ENCODE peak calls at places on chromosomes 12 and 14, in seven cellular contexts. One of them, this sample, is unnamed.

GRCh38 chr14:51004801-51005526 is 60.7 kb upstream of the PYGL start:
- DNase-seq in CD8-positive, alpha-beta memory T cell: no peak
- DNase-seq in WERI-Rb-1: peak; percentile 42
- DNase-seq in SK-N-SH: no peak
- DNase-seq in iPS DF 6.9: no peak
- DNase-seq in HepG2: peak; percentile 66
- DNase-seq in ovary: no peak
- DNase-seq in this sample: peak; percentile 88

GRCh38 chr12:108047130-108047550 is 81.9 kb upstream of the WSCD2 start:
- DNase-seq in CD8-positive, alpha-beta memory T cell: no peak
- DNase-seq in WERI-Rb-1: no peak
- DNase-seq in SK-N-SH: no peak
- DNase-seq in iPS DF 6.9: no peak
- DNase-seq in HepG2: no peak
- DNase-seq in ovary: no peak
- DNase-seq in this sample: no peak

GRCh38 chr12:109772622-109773321 is 59.1 kb downstream of the FAM222A start:
- DNase-seq in CD8-positive, alpha-beta memory T cell: no peak
- DNase-seq in WERI-Rb-1: peak; percentile 18
- DNase-seq in SK-N-SH: no peak
- DNase-seq in iPS DF 6.9: no peak
- DNase-seq in HepG2: no peak
- DNase-seq in ovary: no peak
- DNase-seq in this sample: peak; percentile 30

GRCh38 chr12:43692064-43692463 is 66.5 kb downstream of the PUS7L start:
- DNase-seq in CD8-positive, alpha-beta memory T cell: no peak
- DNase-seq in WERI-Rb-1: no peak
- DNase-seq in SK-N-SH: no peak
- DNase-seq in iPS DF 6.9: no peak
- DNase-seq in HepG2: no peak
- DNase-seq in ovary: no peak
- DNase-seq in this sample: peak; percentile 22

GRCh38 chr14:93094121-93094918 is 21.4 kb downstream of the ITPK1 start:
- DNase-seq in CD8-positive, alpha-beta memory T cell: no peak
- DNase-seq in WERI-Rb-1: no peak
- DNase-seq in SK-N-SH: no peak
- DNase-seq in iPS DF 6.9: no peak
- DNase-seq in HepG2: no peak
- DNase-seq in ovary: no peak
- DNase-seq in this sample: no peak

GRCh38 chr14:24234095-24235020 is 1.6 kb downstream of the GMPR2 start:
- DNase-seq in CD8-positive, alpha-beta memory T cell: no peak
- DNase-seq in WERI-Rb-1: no peak
- DNase-seq in SK-N-SH: no peak
- DNase-seq in iPS DF 6.9: no peak
- DNase-seq in HepG2: no peak
- DNase-seq in ovary: no peak
- DNase-seq in this sample: no peak

GRCh38 chr12:104175726-104176247 is 37.8 kb upstream of the NFYB start:
- DNase-seq in CD8-positive, alpha-beta memory T cell: no peak
- DNase-seq in WERI-Rb-1: no peak
- DNase-seq in SK-N-SH: no peak
- DNase-seq in iPS DF 6.9: no peak
- DNase-seq in HepG2: no peak
- DNase-seq in ovary: no peak
- DNase-seq in this sample: no peak

GRCh38 chr14:93648440-93649168 is 139.7 kb downstream of the PRIMA1 start:
- DNase-seq in CD8-positive, alpha-beta memory T cell: no peak
- DNase-seq in WERI-Rb-1: peak; percentile 63
- DNase-seq in SK-N-SH: peak; percentile 38
- DNase-seq in iPS DF 6.9: no peak
- DNase-seq in HepG2: peak; percentile 28
- DNase-seq in ovary: no peak
- DNase-seq in this sample: peak; percentile 44

GRCh38 chr12:129641916-129642315 is 261.9 kb downstream of the TMEM132D start:
- DNase-seq in CD8-positive, alpha-beta memory T cell: no peak
- DNase-seq in WERI-Rb-1: no peak
- DNase-seq in SK-N-SH: no peak
- DNase-seq in iPS DF 6.9: no peak
- DNase-seq in HepG2: no peak
- DNase-seq in ovary: no peak
- DNase-seq in this sample: no peak

GRCh38 chr12:116152268-116152667 is 125.2 kb downstream of the MED13L start:
- DNase-seq in CD8-positive, alpha-beta memory T cell: no peak
- DNase-seq in WERI-Rb-1: no peak
- DNase-seq in SK-N-SH: no peak
- DNase-seq in iPS DF 6.9: no peak
- DNase-seq in HepG2: no peak
- DNase-seq in ovary: no peak
- DNase-seq in this sample: no peak

GRCh38 chr14:90681889-90682429 is 134.3 kb downstream of the TTC7B start:
- DNase-seq in CD8-positive, alpha-beta memory T cell: no peak
- DNase-seq in WERI-Rb-1: no peak
- DNase-seq in SK-N-SH: no peak
- DNase-seq in iPS DF 6.9: no peak
- DNase-seq in HepG2: no peak
- DNase-seq in ovary: no peak
- DNase-seq in this sample: peak; percentile 56

GRCh38 chr12:120856980-120857379 is 47.2 kb downstream of the SPPL3 start:
- DNase-seq in CD8-positive, alpha-beta memory T cell: peak; percentile 3
- DNase-seq in WERI-Rb-1: no peak
- DNase-seq in SK-N-SH: no peak
- DNase-seq in iPS DF 6.9: no peak
- DNase-seq in HepG2: no peak
- DNase-seq in ovary: no peak
- DNase-seq in this sample: peak; percentile 52

GRCh38 chr14:69637503-69638030 is 26.2 kb downstream of the SUSD6 start:
- DNase-seq in CD8-positive, alpha-beta memory T cell: no peak
- DNase-seq in WERI-Rb-1: peak; percentile 91
- DNase-seq in SK-N-SH: peak; percentile 73
- DNase-seq in iPS DF 6.9: no peak
- DNase-seq in HepG2: peak; percentile 60
- DNase-seq in ovary: no peak
- DNase-seq in this sample: no peak

GRCh38 chr14:38705220-38705619 is 397.8 kb downstream of the SEC23A start:
- DNase-seq in CD8-positive, alpha-beta memory T cell: no peak
- DNase-seq in WERI-Rb-1: no peak
- DNase-seq in SK-N-SH: no peak
- DNase-seq in iPS DF 6.9: no peak
- DNase-seq in HepG2: no peak
- DNase-seq in ovary: no peak
- DNase-seq in this sample: no peak

GRCh38 chr12:114638790-114639435 is 45.1 kb downstream of the TBX3 start:
- DNase-seq in CD8-positive, alpha-beta memory T cell: no peak
- DNase-seq in WERI-Rb-1: no peak
- DNase-seq in SK-N-SH: no peak
- DNase-seq in iPS DF 6.9: peak; percentile 64
- DNase-seq in HepG2: peak; percentile 35
- DNase-seq in ovary: no peak
- DNase-seq in this sample: no peak

GRCh38 chr12:57272337-57273151 is 21.6 kb upstream of the STAC3 start:
- DNase-seq in CD8-positive, alpha-beta memory T cell: no peak
- DNase-seq in WERI-Rb-1: peak; percentile 27
- DNase-seq in SK-N-SH: peak; percentile 49
- DNase-seq in iPS DF 6.9: no peak
- DNase-seq in HepG2: no peak
- DNase-seq in ovary: peak; percentile 44
- DNase-seq in this sample: no peak

GRCh38 chr12:68358532-68359485 is 26.6 kb upstream of the MDM1 start:
- DNase-seq in CD8-positive, alpha-beta memory T cell: peak; percentile 65
- DNase-seq in WERI-Rb-1: peak; percentile 52
- DNase-seq in SK-N-SH: peak; percentile 49
- DNase-seq in iPS DF 6.9: no peak
- DNase-seq in HepG2: peak; percentile 57
- DNase-seq in ovary: peak; percentile 25
- DNase-seq in this sample: peak; percentile 84

GRCh38 chr14:37116933-37117844 is 55.2 kb downstream of the SLC25A21 start:
- DNase-seq in CD8-positive, alpha-beta memory T cell: no peak
- DNase-seq in WERI-Rb-1: no peak
- DNase-seq in SK-N-SH: no peak
- DNase-seq in iPS DF 6.9: no peak
- DNase-seq in HepG2: peak; percentile 39
- DNase-seq in ovary: no peak
- DNase-seq in this sample: peak; percentile 95

GRCh38 chr14:90382491-90383125 is 14.2 kb upstream of the CALM1 start:
- DNase-seq in CD8-positive, alpha-beta memory T cell: peak; percentile 69
- DNase-seq in WERI-Rb-1: no peak
- DNase-seq in SK-N-SH: peak; percentile 24
- DNase-seq in iPS DF 6.9: no peak
- DNase-seq in HepG2: peak; percentile 52
- DNase-seq in ovary: peak; percentile 80
- DNase-seq in this sample: peak; percentile 67

GRCh38 chr12:45278447-45278846 is 62.6 kb downstream of the ANO6 start:
- DNase-seq in CD8-positive, alpha-beta memory T cell: no peak
- DNase-seq in WERI-Rb-1: no peak
- DNase-seq in SK-N-SH: no peak
- DNase-seq in iPS DF 6.9: no peak
- DNase-seq in HepG2: no peak
- DNase-seq in ovary: no peak
- DNase-seq in this sample: no peak
- H3K36me3 ChIP-seq in CD8-positive, alpha-beta memory T cell: no peaks in the 10 kb centered on the region
- H3K36me3 ChIP-seq in WERI-Rb-1: no peaks in the 10 kb centered on the region
- H3K36me3 ChIP-seq in SK-N-SH: peaks cover 9% of the 10 kb centered on the region
- H3K36me3 ChIP-seq in iPS DF 6.9: no peaks in the 10 kb centered on the region
- H3K36me3 ChIP-seq in HepG2: peaks cover 3% of the 10 kb centered on the region
- H3K36me3 ChIP-seq in ovary: no peaks in the 10 kb centered on the region
- H3K36me3 ChIP-seq in this sample: no peaks in the 10 kb centered on the region

DNA sequence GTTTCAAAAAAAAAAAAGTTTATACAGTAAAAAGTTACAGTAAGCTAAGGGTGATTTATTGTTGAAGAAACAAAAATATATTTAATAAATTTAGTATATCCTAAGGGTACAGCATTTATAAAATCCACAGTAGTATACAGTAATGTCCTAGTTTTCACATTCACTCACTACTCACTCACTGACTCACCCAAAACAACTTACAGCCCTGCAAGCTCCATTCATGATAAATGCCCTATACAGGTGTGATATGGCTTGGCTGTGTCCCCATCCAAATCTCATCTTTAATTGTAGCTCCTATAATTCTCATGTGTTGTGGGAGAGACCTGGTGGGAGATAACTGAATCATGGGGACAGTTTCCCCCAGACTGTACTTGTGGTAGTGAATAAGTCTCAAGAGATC is 61.7 kb downstream of the TC2N start:
- DNase-seq in CD8-positive, alpha-beta memory T cell: no peak
- DNase-seq in WERI-Rb-1: no peak
- DNase-seq in SK-N-SH: no peak
- DNase-seq in iPS DF 6.9: no peak
- DNase-seq in HepG2: no peak
- DNase-seq in ovary: no peak
- DNase-seq in this sample: no peak
- H3K36me3 ChIP-seq in CD8-positive, alpha-beta memory T cell: peaks cover 45% of the 10 kb centered on the region
- H3K36me3 ChIP-seq in WERI-Rb-1: no peaks in the 10 kb centered on the region
- H3K36me3 ChIP-seq in SK-N-SH: no peaks in the 10 kb centered on the region
- H3K36me3 ChIP-seq in iPS DF 6.9: peaks cover 6% of the 10 kb centered on the region
- H3K36me3 ChIP-seq in HepG2: no peaks in the 10 kb centered on the region
- H3K36me3 ChIP-seq in ovary: no peaks in the 10 kb centered on the region
- H3K36me3 ChIP-seq in this sample: no peaks in the 10 kb centered on the region

DNA sequence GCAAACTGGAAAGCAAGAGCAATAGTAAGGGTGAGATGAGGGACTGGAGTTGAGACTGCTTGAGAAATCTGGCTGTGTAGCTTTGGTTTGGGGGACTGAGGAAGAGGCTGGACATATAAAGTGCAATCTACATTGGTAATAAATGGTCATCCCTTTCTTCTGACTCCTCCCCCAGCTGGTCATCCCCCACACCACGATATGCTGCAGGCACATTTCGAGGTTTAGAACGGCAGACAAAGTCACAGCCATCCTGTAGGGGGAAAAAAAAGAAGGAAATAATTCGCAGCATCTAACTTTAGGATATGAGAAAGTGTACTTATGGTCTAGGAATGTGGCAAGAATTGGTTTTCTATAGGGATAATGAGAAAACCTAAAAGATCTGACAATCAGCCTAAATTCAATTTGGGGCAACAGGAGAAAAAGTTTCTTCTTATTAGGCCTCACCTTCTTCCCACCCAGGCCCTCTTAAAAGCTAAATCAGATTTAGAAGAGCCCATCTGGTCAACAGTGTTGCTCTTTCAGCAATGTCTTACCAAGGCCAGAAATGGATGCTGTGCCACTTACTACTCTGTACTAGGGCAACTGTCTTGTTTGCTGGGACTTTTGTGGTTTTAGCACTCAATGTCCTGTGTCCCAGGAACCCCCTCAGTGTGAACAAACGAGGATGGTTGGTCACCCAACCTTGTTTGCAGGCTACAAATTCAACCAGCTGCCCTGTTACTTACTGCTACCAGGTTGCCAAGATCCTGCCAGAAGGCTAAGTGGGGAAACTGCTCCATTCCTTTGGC is 7.6 kb downstream of the M6PR start:
- DNase-seq in CD8-positive, alpha-beta memory T cell: no peak
- DNase-seq in WERI-Rb-1: no peak
- DNase-seq in SK-N-SH: no peak
- DNase-seq in iPS DF 6.9: no peak
- DNase-seq in HepG2: no peak
- DNase-seq in ovary: no peak
- DNase-seq in this sample: no peak
- H3K36me3 ChIP-seq in CD8-positive, alpha-beta memory T cell: peaks cover 50% of the 10 kb centered on the region
- H3K36me3 ChIP-seq in WERI-Rb-1: peaks cover 67% of the 10 kb centered on the region
- H3K36me3 ChIP-seq in SK-N-SH: peaks cover 52% of the 10 kb centered on the region
- H3K36me3 ChIP-seq in iPS DF 6.9: peaks cover 38% of the 10 kb centered on the region
- H3K36me3 ChIP-seq in HepG2: peaks cover 18% of the 10 kb centered on the region
- H3K36me3 ChIP-seq in ovary: peaks cover 3% of the 10 kb centered on the region
- H3K36me3 ChIP-seq in this sample: peaks cover 23% of the 10 kb centered on the region

GRCh38 chr12:131983026-131983425 is 33.3 kb downstream of the EP400 start:
- DNase-seq in CD8-positive, alpha-beta memory T cell: no peak
- DNase-seq in WERI-Rb-1: no peak
- DNase-seq in SK-N-SH: no peak
- DNase-seq in iPS DF 6.9: no peak
- DNase-seq in HepG2: no peak
- DNase-seq in ovary: no peak
- DNase-seq in this sample: no peak

GRCh38 chr12:131980263-131980662 is 30.5 kb downstream of the EP400 start:
- DNase-seq in CD8-positive, alpha-beta memory T cell: no peak
- DNase-seq in WERI-Rb-1: no peak
- DNase-seq in SK-N-SH: no peak
- DNase-seq in iPS DF 6.9: no peak
- DNase-seq in HepG2: no peak
- DNase-seq in ovary: no peak
- DNase-seq in this sample: peak; percentile 35

GRCh38 chr12:131981388-131981787 is 31.6 kb downstream of the EP400 start:
- DNase-seq in CD8-positive, alpha-beta memory T cell: no peak
- DNase-seq in WERI-Rb-1: no peak
- DNase-seq in SK-N-SH: no peak
- DNase-seq in iPS DF 6.9: no peak
- DNase-seq in HepG2: no peak
- DNase-seq in ovary: no peak
- DNase-seq in this sample: no peak

GRCh38 chr12:131983554-131983953 is 33.8 kb downstream of the EP400 start:
- DNase-seq in CD8-positive, alpha-beta memory T cell: no peak
- DNase-seq in WERI-Rb-1: no peak
- DNase-seq in SK-N-SH: no peak
- DNase-seq in iPS DF 6.9: no peak
- DNase-seq in HepG2: no peak
- DNase-seq in ovary: no peak
- DNase-seq in this sample: no peak

DNA sequence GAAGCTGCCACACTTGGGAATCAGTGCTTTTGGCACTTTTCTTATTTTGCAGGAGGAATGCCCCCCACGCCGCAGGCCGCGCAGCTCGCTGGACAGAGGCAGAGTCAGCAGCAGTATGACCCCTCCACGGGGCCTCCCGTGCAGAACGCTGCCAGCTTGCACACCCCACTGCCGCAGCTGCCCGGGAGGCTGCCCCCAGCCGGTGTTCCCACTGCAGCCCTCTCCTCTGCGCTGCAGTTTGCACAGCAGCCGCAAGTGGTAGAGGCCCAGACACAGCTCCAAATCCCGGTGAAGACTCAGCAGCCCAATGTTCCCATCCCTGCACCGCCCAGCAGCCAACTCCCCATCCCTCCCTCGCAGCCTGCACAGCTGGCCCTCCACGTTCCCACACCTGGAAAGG is 32.3 kb downstream of the EP400 start:
- DNase-seq in CD8-positive, alpha-beta memory T cell: no peak
- DNase-seq in WERI-Rb-1: no peak
- DNase-seq in SK-N-SH: no peak
- DNase-seq in iPS DF 6.9: no peak
- DNase-seq in HepG2: no peak
- DNase-seq in ovary: no peak
- DNase-seq in this sample: no peak
- H3K36me3 ChIP-seq in CD8-positive, alpha-beta memory T cell: peaks cover 19% of the 10 kb centered on the region
- H3K36me3 ChIP-seq in WERI-Rb-1: peaks cover 59% of the 10 kb centered on the region
- H3K36me3 ChIP-seq in SK-N-SH: peaks cover 27% of the 10 kb centered on the region
- H3K36me3 ChIP-seq in iPS DF 6.9: peaks cover 12% of the 10 kb centered on the region
- H3K36me3 ChIP-seq in HepG2: peaks cover 26% of the 10 kb centered on the region
- H3K36me3 ChIP-seq in ovary: no peaks in the 10 kb centered on the region
- H3K36me3 ChIP-seq in this sample: peaks cover 32% of the 10 kb centered on the region

This sample was measured in PC-3.